ENCODE peak calls at places on chromosomes 12 and 14, in five cellular contexts. One of them, this sample, is unnamed.

GRCh38 chr14:75310295-75311059 is 31.8 kb downstream of the FOS start:
- DNase-seq in skeletal muscle cell: peak
- DNase-seq in gastrocnemius medialis: peak
- DNase-seq in retinal pigment epithelial cell: peak
- DNase-seq in ovary: peak
- DNase-seq in this sample: no peak

GRCh38 chr14:68578597-68578996 is 214.3 kb downstream of the ZFP36L1 start:
- DNase-seq in skeletal muscle cell: no peak
- DNase-seq in gastrocnemius medialis: no peak
- DNase-seq in retinal pigment epithelial cell: no peak
- DNase-seq in ovary: no peak
- DNase-seq in this sample: no peak

GRCh38 chr14:66701813-66702212 is 193.9 kb downstream of the GPHN start:
- DNase-seq in skeletal muscle cell: no peak
- DNase-seq in gastrocnemius medialis: no peak
- DNase-seq in retinal pigment epithelial cell: no peak
- DNase-seq in ovary: no peak
- DNase-seq in this sample: no peak

GRCh38 chr12:4386756-4387155 is 7.2 kb upstream of the FGF23 start:
- DNase-seq in skeletal muscle cell: no peak
- DNase-seq in gastrocnemius medialis: no peak
- DNase-seq in retinal pigment epithelial cell: no peak
- DNase-seq in ovary: no peak
- DNase-seq in this sample: no peak

GRCh38 chr12:125140918-125141573 is 75.8 kb downstream of the AACS start:
- DNase-seq in skeletal muscle cell: peak
- DNase-seq in gastrocnemius medialis: no peak
- DNase-seq in retinal pigment epithelial cell: peak
- DNase-seq in ovary: no peak
- DNase-seq in this sample: peak

GRCh38 chr14:75142494-75142893 is 15.6 kb upstream of the NEK9 start:
- DNase-seq in skeletal muscle cell: no peak
- DNase-seq in gastrocnemius medialis: no peak
- DNase-seq in retinal pigment epithelial cell: no peak
- DNase-seq in ovary: no peak
- DNase-seq in this sample: no peak

GRCh38 chr12:122937622-122938091 is 28.6 kb downstream of the ABCB9 start:
- DNase-seq in skeletal muscle cell: no peak
- DNase-seq in gastrocnemius medialis: peak
- DNase-seq in retinal pigment epithelial cell: no peak
- DNase-seq in ovary: no peak
- DNase-seq in this sample: no peak

GRCh38 chr14:40623641-40624040 is 983.0 kb upstream of the LRFN5 start:
- DNase-seq in skeletal muscle cell: no peak
- DNase-seq in gastrocnemius medialis: no peak
- DNase-seq in retinal pigment epithelial cell: peak
- DNase-seq in ovary: no peak
- DNase-seq in this sample: no peak

GRCh38 chr14:21455592-21455911 is 371 bp downstream of the CHD8 start:
- DNase-seq in skeletal muscle cell: no peak
- DNase-seq in gastrocnemius medialis: no peak
- DNase-seq in retinal pigment epithelial cell: no peak
- DNase-seq in ovary: no peak
- DNase-seq in this sample: no peak

GRCh38 chr14:103889313-103890051 is 38.8 kb upstream of the TDRD9 start:
- DNase-seq in skeletal muscle cell: no peak
- DNase-seq in gastrocnemius medialis: no peak
- DNase-seq in retinal pigment epithelial cell: no peak
- DNase-seq in ovary: no peak
- DNase-seq in this sample: no peak

GRCh38 chr12:122850695-122851350 is 15.6 kb downstream of the HIP1R start:
- DNase-seq in skeletal muscle cell: no peak
- DNase-seq in gastrocnemius medialis: no peak
- DNase-seq in retinal pigment epithelial cell: no peak
- DNase-seq in ovary: no peak
- DNase-seq in this sample: no peak

GRCh38 chr14:71687115-71687836 is 245.0 kb upstream of the RGS6 start:
- DNase-seq in skeletal muscle cell: no peak
- DNase-seq in gastrocnemius medialis: no peak
- DNase-seq in retinal pigment epithelial cell: no peak
- DNase-seq in ovary: no peak
- DNase-seq in this sample: no peak

GRCh38 chr14:33532581-33532980 is 418.3 kb downstream of the EGLN3 start:
- DNase-seq in skeletal muscle cell: no peak
- DNase-seq in gastrocnemius medialis: no peak
- DNase-seq in retinal pigment epithelial cell: no peak
- DNase-seq in ovary: no peak
- DNase-seq in this sample: no peak

GRCh38 chr14:20679907-20680306 is 4.5 kb upstream of the RNASE4 start:
- DNase-seq in skeletal muscle cell: no peak
- DNase-seq in gastrocnemius medialis: no peak
- DNase-seq in retinal pigment epithelial cell: no peak
- DNase-seq in ovary: peak
- DNase-seq in this sample: no peak

GRCh38 chr12:70609739-70610491 is 27.3 kb downstream of the PTPRB start:
- DNase-seq in skeletal muscle cell: no peak
- DNase-seq in gastrocnemius medialis: no peak
- DNase-seq in retinal pigment epithelial cell: no peak
- DNase-seq in ovary: peak
- DNase-seq in this sample: no peak

GRCh38 chr12:105091495-105092206 is 7.4 kb upstream of the ALDH1L2 start:
- DNase-seq in skeletal muscle cell: no peak
- DNase-seq in gastrocnemius medialis: no peak
- DNase-seq in retinal pigment epithelial cell: no peak
- DNase-seq in ovary: no peak
- DNase-seq in this sample: no peak
- H3K4me3 ChIP-seq in skeletal muscle cell: no peak
- H3K4me3 ChIP-seq in gastrocnemius medialis: no peak
- H3K4me3 ChIP-seq in retinal pigment epithelial cell: no peak
- H3K4me3 ChIP-seq in ovary: no peak
- H3K4me3 ChIP-seq in this sample: no peak

GRCh38 chr14:92958373-92959188 is 35.6 kb downstream of the CHGA start:
- DNase-seq in skeletal muscle cell: no peak
- DNase-seq in gastrocnemius medialis: no peak
- DNase-seq in retinal pigment epithelial cell: no peak
- DNase-seq in ovary: no peak
- DNase-seq in this sample: no peak
- H3K4me3 ChIP-seq in skeletal muscle cell: no peak
- H3K4me3 ChIP-seq in gastrocnemius medialis: no peak
- H3K4me3 ChIP-seq in retinal pigment epithelial cell: no peak
- H3K4me3 ChIP-seq in ovary: no peak
- H3K4me3 ChIP-seq in this sample: no peak

DNA sequence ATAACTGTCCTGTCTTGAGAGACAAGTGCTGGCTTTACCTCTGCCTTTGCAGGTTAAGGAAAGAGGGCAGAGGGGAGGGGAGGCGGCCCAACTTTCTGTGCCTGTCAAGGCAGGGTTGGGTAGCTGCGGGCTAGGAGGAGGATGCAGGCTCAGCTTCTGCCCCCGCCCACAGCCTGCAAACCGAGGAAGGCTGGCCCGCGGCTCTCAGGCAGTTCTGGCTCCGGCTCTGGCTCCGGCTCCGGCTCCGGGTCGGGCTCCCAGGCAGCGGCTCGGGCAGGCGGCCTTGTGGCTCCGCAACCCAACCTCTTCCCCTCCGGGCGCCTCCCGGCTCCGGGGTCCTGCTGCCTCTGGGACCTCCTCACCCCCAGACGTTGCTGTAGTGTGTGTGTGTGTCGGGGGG is 92.9 kb downstream of the TMEM30B start:
- DNase-seq in skeletal muscle cell: no peak
- DNase-seq in gastrocnemius medialis: peak
- DNase-seq in retinal pigment epithelial cell: no peak
- DNase-seq in ovary: peak
- DNase-seq in this sample: no peak
- H3K4me3 ChIP-seq in skeletal muscle cell: no peak
- H3K4me3 ChIP-seq in gastrocnemius medialis: peak
- H3K4me3 ChIP-seq in retinal pigment epithelial cell: no peak
- H3K4me3 ChIP-seq in ovary: peak
- H3K4me3 ChIP-seq in this sample: no peak

GRCh38 chr12:116525418-116526001 is 33.7 kb upstream of the MAP1LC3B2 start:
- DNase-seq in skeletal muscle cell: peak
- DNase-seq in gastrocnemius medialis: peak
- DNase-seq in retinal pigment epithelial cell: peak
- DNase-seq in ovary: peak
- DNase-seq in this sample: no peak
- H3K4me3 ChIP-seq in skeletal muscle cell: peak
- H3K4me3 ChIP-seq in gastrocnemius medialis: no peak
- H3K4me3 ChIP-seq in retinal pigment epithelial cell: no peak
- H3K4me3 ChIP-seq in ovary: peak
- H3K4me3 ChIP-seq in this sample: peak

GRCh38 chr12:52872644-52873384 is 24.0 kb upstream of the KRT78 start:
- DNase-seq in skeletal muscle cell: no peak
- DNase-seq in gastrocnemius medialis: no peak
- DNase-seq in retinal pigment epithelial cell: no peak
- DNase-seq in ovary: no peak
- DNase-seq in this sample: no peak

GRCh38 chr12:52873513-52873831 is 24.7 kb upstream of the KRT78 start:
- DNase-seq in skeletal muscle cell: no peak
- DNase-seq in gastrocnemius medialis: no peak
- DNase-seq in retinal pigment epithelial cell: no peak
- DNase-seq in ovary: no peak
- DNase-seq in this sample: no peak

GRCh38 chr12:52871291-52871961 is 22.6 kb upstream of the KRT78 start:
- DNase-seq in skeletal muscle cell: peak
- DNase-seq in gastrocnemius medialis: no peak
- DNase-seq in retinal pigment epithelial cell: peak
- DNase-seq in ovary: peak
- DNase-seq in this sample: no peak

GRCh38 chr12:52867636-52868035 is 18.8 kb upstream of the KRT78 start:
- DNase-seq in skeletal muscle cell: no peak
- DNase-seq in gastrocnemius medialis: no peak
- DNase-seq in retinal pigment epithelial cell: no peak
- DNase-seq in ovary: no peak
- DNase-seq in this sample: no peak

GRCh38 chr12:52870361-52871290 is 21.8 kb upstream of the KRT78 start:
- DNase-seq in skeletal muscle cell: no peak
- DNase-seq in gastrocnemius medialis: no peak
- DNase-seq in retinal pigment epithelial cell: no peak
- DNase-seq in ovary: peak
- DNase-seq in this sample: no peak
- H3K4me3 ChIP-seq in skeletal muscle cell: no peak
- H3K4me3 ChIP-seq in gastrocnemius medialis: no peak
- H3K4me3 ChIP-seq in retinal pigment epithelial cell: no peak
- H3K4me3 ChIP-seq in ovary: no peak
- H3K4me3 ChIP-seq in this sample: no peak

This sample was measured in HFF-Myc.